ENCODE peak calls at places on chromosomes 3 and 15, in six cellular contexts. F is mammary epithelial cell, J is right atrium auricular region, R is GM23248, S is psoas muscle, Y is dorsolateral prefrontal cortex. D is an unnamed sample. For H3K27me3, the result is how much of the 10 kb centered on the place peaks cover.

GRCh38 chr15:52567886-52568568 is 803 bp downstream of the ARPP19 start:
- DNase-seq in F (peak), J (no peak), R (peak), S (peak), Y (peak), D (no peak)

GRCh38 chr3:107421170-107421792 is 44.0 kb downstream of the CCDC54 start:
- DNase-seq in F (peak), J (no peak), R (peak), S (no peak), Y (peak), D (peak)

GRCh38 chr3:96101013-96101412 is 713.4 kb upstream of the EPHA6 start:
- DNase-seq in F (no peak), J (no peak), R (no peak), S (no peak), Y (no peak), D (no peak)

GRCh38 chr3:114867359-114867758 is 279.7 kb downstream of the ZBTB20 start:
- DNase-seq in F (no peak), J (no peak), R (no peak), S (no peak), Y (no peak), D (no peak)

GRCh38 chr3:80688814-80689213 is 921.0 kb upstream of the ROBO1 start:
- DNase-seq in F (no peak), J (no peak), R (peak), S (no peak), Y (no peak), D (no peak)

GRCh38 chr3:29731050-29731449 is 450.2 kb downstream of the RBMS3 start:
- DNase-seq in F (no peak), J (no peak), R (no peak), S (no peak), Y (no peak), D (no peak)

GRCh38 chr3:18079062-18079461 is 336.6 kb upstream of the TBC1D5 start:
- DNase-seq in F (no peak), J (no peak), R (no peak), S (no peak), Y (no peak), D (no peak)

GRCh38 chr15:69160976-69161877 is 792 bp downstream of the GLCE start:
- DNase-seq in F (peak), J (no peak), R (peak), S (peak), Y (peak), D (no peak)

GRCh38 chr15:68843425-68844311 is 23.0 kb upstream of the ANP32A start:
- DNase-seq in F (no peak), J (no peak), R (peak), S (no peak), Y (no peak), D (no peak)

GRCh38 chr15:60006203-60006782 is 2.2 kb downstream of the FOXB1 start:
- DNase-seq in F (peak), J (no peak), R (peak), S (no peak), Y (no peak), D (no peak)

GRCh38 chr3:79040701-79041100 is 727.1 kb downstream of the ROBO1 start:
- DNase-seq in F (peak), J (no peak), R (peak), S (no peak), Y (no peak), D (no peak)

GRCh38 chr3:20137642-20138041 is 48.4 kb downstream of the SGO1 start:
- DNase-seq in F (no peak), J (no peak), R (no peak), S (no peak), Y (no peak), D (no peak)

GRCh38 chr15:52790166-52790708 is at the start of gene ONECUT1:
- DNase-seq in F (peak), J (no peak), R (peak), S (peak), Y (peak), D (no peak)

GRCh38 chr3:122919291-122919610 is 108.3 kb downstream of the SEMA5B start:
- DNase-seq in F (no peak), J (no peak), R (no peak), S (no peak), Y (no peak), D (no peak)

GRCh38 chr15:31162721-31163510 is 61.4 kb upstream of the TRPM1 start:
- DNase-seq in F (no peak), J (peak), R (no peak), S (no peak), Y (no peak), D (no peak)

GRCh38 chr3:102883515-102883914 is 448.7 kb downstream of the ZPLD1 start:
- DNase-seq in F (no peak), J (no peak), R (no peak), S (no peak), Y (no peak), D (no peak)

GRCh38 chr3:48555231-48555948 is 1.2 kb downstream of the PFKFB4 start:
- DNase-seq in F (no peak), J (no peak), R (no peak), S (no peak), Y (no peak), D (no peak)

GRCh38 chr3:113533534-113533892 is 1.2 kb downstream of the SIDT1 start:
- DNase-seq in F (no peak), J (no peak), R (peak), S (no peak), Y (no peak), D (no peak)

GRCh38 chr15:57038040-57038439 is 119.6 kb downstream of the TCF12 start:
- DNase-seq in F (no peak), J (no peak), R (no peak), S (no peak), Y (no peak), D (no peak)

GRCh38 chr3:95172549-95172948 is 1109.7 kb downstream of the NSUN3 start:
- DNase-seq in F (no peak), J (no peak), R (no peak), S (no peak), Y (peak), D (no peak)

GRCh38 chr3:157257101-157257500 is 97.2 kb upstream of the CCNL1 start:
- DNase-seq in F (no peak), J (no peak), R (no peak), S (no peak), Y (no peak), D (no peak)

GRCh38 chr15:92079047-92079446 is 225.5 kb downstream of the SLCO3A1 start:
- DNase-seq in F (no peak), J (no peak), R (peak), S (no peak), Y (no peak), D (no peak)

GRCh38 chr3:141060287-141060686 is 9.1 kb downstream of the SPSB4 start:
- DNase-seq in F (no peak), J (peak), R (no peak), S (no peak), Y (no peak), D (no peak)

GRCh38 chr3:89954135-89954534 is 846.7 kb downstream of the EPHA3 start:
- DNase-seq in F (peak), J (no peak), R (no peak), S (no peak), Y (no peak), D (no peak)

GRCh38 chr3:48039487-48040190 is 23.4 kb upstream of the MAP4 start:
- DNase-seq in F (peak), J (no peak), R (peak), S (no peak), Y (no peak), D (peak)

GRCh38 chr3:73637042-73637441 is 12.3 kb upstream of the PDZRN3 start:
- DNase-seq in F (no peak), J (no peak), R (peak), S (no peak), Y (no peak), D (no peak)

GRCh38 chr3:120457827-120458226 is 7.0 kb upstream of the FSTL1 start:
- DNase-seq in F (no peak), J (no peak), R (no peak), S (no peak), Y (no peak), D (no peak)

GRCh38 chr15:77329202-77329601 is 90.7 kb downstream of the PEAK1 start:
- DNase-seq in F (no peak), J (no peak), R (peak), S (no peak), Y (no peak), D (no peak)

GRCh38 chr3:24678441-24678865 is 183.8 kb upstream of the THRB start:
- DNase-seq in F (peak), J (no peak), R (peak), S (no peak), Y (no peak), D (peak)

GRCh38 chr15:76199106-76200082 is 111.9 kb downstream of the ETFA start:
- DNase-seq in F (peak), J (peak), R (peak), S (peak), Y (peak), D (no peak)

DNA sequence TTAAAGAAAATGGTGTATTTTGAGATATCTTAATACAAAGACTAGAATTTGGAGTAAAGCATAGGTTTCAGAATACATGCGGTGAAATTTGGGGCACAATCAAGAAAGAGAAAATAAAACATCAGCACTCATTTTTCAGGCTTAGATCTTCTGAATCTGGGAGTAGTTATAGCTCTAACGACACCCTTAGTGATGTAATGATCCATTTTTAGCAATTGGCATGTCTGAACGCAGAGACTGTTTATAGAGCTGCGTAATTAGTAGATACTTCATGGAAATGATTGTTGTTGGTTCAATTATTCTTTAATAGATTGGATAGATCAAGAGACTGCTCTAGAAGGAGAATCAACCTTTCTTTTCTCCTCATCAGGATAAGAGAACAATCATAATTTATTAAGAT is 47.5 kb upstream of the SNRK start:
- DNase-seq in F (no peak), J (no peak), R (no peak), S (no peak), Y (no peak), D (no peak)
- H3K4me3 ChIP-seq in F (no peak), J (no peak), R (no peak), S (no peak), Y (no peak), D (no peak)

DNA sequence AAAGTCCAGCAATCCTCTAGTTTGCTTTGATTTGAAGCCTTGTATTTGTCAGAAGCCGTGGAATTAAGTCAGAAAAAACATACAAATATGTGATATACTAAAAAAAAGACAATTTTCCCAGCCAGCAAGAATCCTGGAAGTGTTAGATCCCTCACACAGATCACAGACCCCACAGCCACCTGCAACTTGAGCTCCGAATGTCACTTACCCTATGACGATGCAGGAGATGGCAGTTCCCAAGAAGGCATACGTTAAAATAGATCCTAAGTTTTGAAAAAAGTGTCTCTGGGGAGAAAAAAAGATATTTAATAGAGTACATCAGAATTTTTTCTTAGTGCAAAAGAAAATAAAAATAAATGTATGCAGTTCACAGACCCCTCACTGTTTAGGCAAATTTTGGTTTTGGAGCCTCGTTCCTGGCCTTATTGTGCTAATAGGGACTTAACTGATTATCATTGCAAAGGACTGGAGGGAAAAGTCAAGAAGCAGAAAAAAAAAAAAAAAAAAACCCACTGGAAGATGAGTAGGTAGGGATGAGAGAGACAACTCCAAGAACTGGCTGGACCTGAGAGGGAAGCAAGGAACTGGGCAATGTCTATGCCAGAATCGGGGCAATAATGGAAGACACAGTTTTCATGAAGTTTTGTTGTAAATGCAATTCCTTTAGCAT is 53.3 kb downstream of the SLC9A9 start:
- DNase-seq in F (no peak), J (no peak), R (no peak), S (no peak), Y (no peak), D (no peak)
- H3K27me3 ChIP-seq in F (under half), J (under half), R (under half), S (under half), Y (under half), D (under half)

GRCh38 chr3:111892070-111892469 is 33.0 kb downstream of the PHLDB2 start:
- DNase-seq in F (no peak), J (no peak), R (no peak), S (no peak), Y (no peak), D (no peak)
- H3K4me3 ChIP-seq in F (no peak), J (no peak), R (no peak), S (no peak), Y (no peak), D (no peak)

DNA sequence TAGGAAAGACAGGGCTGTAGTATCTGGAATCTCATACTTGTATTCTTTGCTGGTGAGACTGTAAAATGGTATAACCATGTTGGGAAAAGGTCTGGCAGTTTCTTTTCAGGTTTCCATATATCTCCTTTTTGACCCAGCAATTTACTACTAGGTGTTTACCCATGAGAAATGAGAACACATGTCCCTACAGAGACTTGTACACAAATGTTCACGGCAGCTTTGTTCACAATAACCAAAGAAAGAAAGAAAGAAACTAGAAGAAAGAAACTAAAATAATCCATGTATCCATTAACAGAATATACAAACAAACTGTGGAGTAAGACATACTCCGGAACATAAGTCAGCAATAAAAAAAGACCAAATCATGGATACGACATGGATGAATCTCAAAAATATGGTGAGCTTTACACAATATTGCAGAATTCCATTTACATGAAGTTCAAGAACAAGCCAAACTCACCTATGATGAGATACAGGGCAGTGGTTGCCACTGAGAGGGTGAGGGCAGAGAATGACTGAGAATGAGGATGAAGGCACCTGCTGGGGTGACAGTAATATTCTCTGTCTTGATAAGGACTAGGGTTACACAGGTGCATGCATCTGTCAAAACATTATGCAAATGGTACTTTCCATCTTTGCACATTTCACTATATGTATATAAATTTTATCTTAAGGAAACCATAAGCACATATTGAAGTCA is 2.7 kb downstream of the RFTN1 start:
- DNase-seq in F (no peak), J (no peak), R (no peak), S (no peak), Y (no peak), D (no peak)
- H3K27me3 ChIP-seq in F (under half), J (under half), R (under half), S (under half), Y (under half), D (under half)

GRCh38 chr15:29563112-29563511 is 259.2 kb downstream of the TJP1 start:
- DNase-seq in F (no peak), J (no peak), R (no peak), S (no peak), Y (no peak), D (no peak)
- H3K4me3 ChIP-seq in F (no peak), J (no peak), R (no peak), S (no peak), Y (no peak), D (no peak)

DNA sequence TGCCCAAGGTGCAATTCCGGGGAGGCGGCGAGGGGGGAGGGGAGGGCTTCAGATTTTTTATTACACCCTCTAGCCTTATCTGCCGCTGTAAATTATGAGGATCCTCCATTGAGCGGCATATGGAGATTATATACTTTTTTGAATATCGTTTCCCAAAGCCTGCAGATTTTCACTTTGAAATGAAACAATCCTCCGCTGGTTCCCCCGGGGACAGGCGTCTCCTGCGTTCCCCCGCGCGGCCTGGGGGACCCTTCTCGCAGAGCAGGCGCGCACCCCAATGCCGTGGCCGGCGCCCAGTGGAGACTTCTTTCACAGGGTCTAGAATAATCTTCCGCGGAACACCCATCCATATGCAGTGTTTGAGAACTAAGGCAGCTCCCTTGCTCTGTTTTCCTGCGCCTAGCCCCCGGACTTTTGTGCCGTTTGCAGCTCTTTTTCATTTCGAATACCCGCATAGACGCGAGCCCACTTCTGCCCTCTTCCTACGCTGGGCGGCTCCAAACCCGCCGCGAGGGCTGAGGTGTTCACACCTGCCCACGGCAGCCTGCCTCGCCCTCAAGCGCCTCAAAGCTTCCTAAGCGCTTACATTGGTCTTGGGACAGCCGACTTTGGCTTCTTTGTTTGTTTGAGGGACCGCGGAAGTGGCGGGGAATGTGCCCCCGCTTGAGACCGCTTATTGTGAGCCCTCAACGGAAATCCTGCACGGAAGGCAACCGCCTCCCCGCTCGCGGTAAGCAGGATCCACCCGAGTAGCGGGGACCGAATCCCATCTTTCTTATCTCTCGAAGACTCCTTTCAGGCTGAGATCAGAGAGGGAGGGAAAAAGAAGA is 7.5 kb downstream of the SOX14 start:
- DNase-seq in F (no peak), J (no peak), R (no peak), S (no peak), Y (no peak), D (no peak)
- H3K27me3 ChIP-seq in F (half or more), J (under half), R (half or more), S (half or more), Y (half or more), D (half or more)

DNA sequence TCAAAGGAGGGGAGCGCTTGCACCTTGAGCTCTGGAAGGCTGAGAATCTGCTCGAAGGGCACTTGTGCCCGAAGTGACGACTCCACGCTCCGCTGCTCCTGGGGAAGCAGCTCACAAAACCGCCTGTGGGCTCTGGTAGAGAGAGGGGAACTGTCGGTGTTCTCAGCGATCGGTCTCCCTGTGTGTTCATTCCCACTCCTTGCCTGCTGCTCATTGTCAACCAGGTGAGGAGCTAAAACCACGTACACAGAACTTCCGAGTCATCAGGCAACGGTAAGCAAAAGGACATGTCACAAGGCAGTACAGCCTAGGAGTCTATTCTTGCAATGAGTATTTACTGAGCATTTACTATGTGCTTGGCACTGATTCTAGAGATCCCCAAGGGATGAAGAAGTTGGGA is 1.5 kb downstream of the CIB1 start:
- DNase-seq in F (peak), J (no peak), R (peak), S (no peak), Y (no peak), D (no peak)
- H3K4me3 ChIP-seq in F (no peak), J (no peak), R (peak), S (no peak), Y (no peak), D (peak)